ENCODE peak calls at places on chromosomes 2 and 18, in five cellular contexts. B, C, F, S and V are unnamed samples.

GRCh38 chr2:111697560-111697959 is 186.4 kb downstream of the ANAPC1 start:
- DNase-seq in B (no peak), F (no peak), C (no peak), S (no peak), V (no peak)

GRCh38 chr18:46253498-46253897 is 149.3 kb downstream of the HAUS1 start:
- DNase-seq in S (no peak), B (no peak), C (no peak), F (no peak), V (no peak)

GRCh38 chr18:75336767-75337166 is 90.7 kb downstream of the SMIM21 start:
- DNase-seq in C (no peak), S (no peak), F (no peak), B (no peak), V (no peak)

GRCh38 chr2:228157841-228158240 is 23.6 kb downstream of the SPHKAP start:
- DNase-seq in F (no peak), S (no peak), B (no peak), C (no peak), V (no peak)

GRCh38 chr18:72041313-72042032 is 502.7 kb downstream of the CBLN2 start:
- DNase-seq in S (no peak), F (no peak), B (no peak), C (no peak), V (no peak)

GRCh38 chr2:73269686-73270465 is 14.4 kb downstream of the FBXO41 start:
- DNase-seq in C (no peak), S (no peak), B (no peak), F (no peak), V (no peak)

GRCh38 chr2:61530365-61531148 is 7.6 kb downstream of the XPO1 start:
- DNase-seq in F (no peak), S (no peak), B (no peak), C (no peak), V (no peak)

GRCh38 chr2:1707771-1708351 is 36.5 kb downstream of the PXDN start:
- DNase-seq in F (no peak), C (no peak), S (no peak), B (no peak), V (peak)

GRCh38 chr2:132936261-132936660 is 266.3 kb upstream of the LYPD1 start:
- DNase-seq in B (no peak), F (no peak), S (no peak), C (no peak), V (no peak)

GRCh38 chr2:12539771-12540170 is 177.0 kb upstream of the TRIB2 start:
- DNase-seq in F (no peak), C (no peak), S (no peak), B (no peak), V (no peak)

GRCh38 chr2:22930781-22931180 is 454.2 kb upstream of the KLHL29 start:
- DNase-seq in C (no peak), B (no peak), S (no peak), F (no peak), V (no peak)

GRCh38 chr2:138356178-138356577 is 145.4 kb upstream of the SPOPL start:
- DNase-seq in B (no peak), S (no peak), F (peak), C (no peak), V (no peak)

GRCh38 chr2:88247531-88247930 is 77.4 kb downstream of the THNSL2 start:
- DNase-seq in S (no peak), C (no peak), F (no peak), B (no peak), V (no peak)

GRCh38 chr18:7945882-7946281 is 378.8 kb downstream of the PTPRM start:
- DNase-seq in S (no peak), F (peak), B (no peak), C (no peak), V (no peak)

GRCh38 chr2:190849774-190850173 is 30.8 kb upstream of the GLS start:
- DNase-seq in S (no peak), B (no peak), F (no peak), C (no peak), V (no peak)

GRCh38 chr2:111160758-111161157 is 40.0 kb downstream of the BCL2L11 start:
- DNase-seq in F (no peak), S (no peak), C (no peak), B (no peak), V (no peak)

GRCh38 chr2:99728166-99728565 is 238.3 kb upstream of the REV1 start:
- DNase-seq in B (no peak), C (no peak), S (no peak), F (no peak), V (no peak)

GRCh38 chr18:56910237-56910636 is 236.7 kb upstream of the BOD1L2 start:
- DNase-seq in F (no peak), B (no peak), C (no peak), S (no peak), V (no peak)

GRCh38 chr2:241391892-241392665 is 36.0 kb downstream of the FARP2 start:
- DNase-seq in C (no peak), S (peak), F (peak), B (no peak), V (peak)

GRCh38 chr2:9010866-9011265 is 7.4 kb upstream of the MBOAT2 start:
- DNase-seq in B (no peak), F (no peak), S (no peak), C (no peak), V (no peak)

GRCh38 chr18:57141208-57142129 is 5.4 kb upstream of the BOD1L2 start:
- DNase-seq in C (no peak), S (no peak), F (peak), B (no peak), V (no peak)

GRCh38 chr2:76256689-76257088 is 546.0 kb upstream of the GCFC2 start:
- DNase-seq in S (no peak), B (no peak), C (no peak), F (no peak), V (no peak)

GRCh38 chr2:58594762-58595161 is 353.6 kb upstream of the FANCL start:
- DNase-seq in S (no peak), B (no peak), F (no peak), C (no peak), V (no peak)

GRCh38 chr18:9700261-9700796 is 7.8 kb upstream of the RAB31 start:
- DNase-seq in B (no peak), C (no peak), F (no peak), S (no peak), V (no peak)

GRCh38 chr2:29733945-29734344 is 187.4 kb downstream of the ALK start:
- DNase-seq in B (no peak), F (no peak), C (no peak), S (no peak), V (no peak)

GRCh38 chr2:44005831-44006230 is 10.0 kb upstream of the LRPPRC start:
- DNase-seq in F (no peak), S (no peak), C (no peak), B (no peak), V (no peak)

GRCh38 chr2:8607591-8607990 is 74.3 kb upstream of the ID2 start:
- DNase-seq in F (no peak), B (no peak), C (no peak), S (no peak), V (no peak)

GRCh38 chr2:201960300-201960699 is 73.4 kb upstream of the FZD7 start:
- DNase-seq in C (no peak), S (peak), B (no peak), F (no peak), V (no peak)

GRCh38 chr2:172299741-172300140 is 127.6 kb upstream of the ITGA6 start:
- DNase-seq in C (no peak), F (no peak), S (no peak), B (no peak), V (no peak)

GRCh38 chr2:80292474-80292873 is 12.1 kb downstream of the LRRTM1 start:
- DNase-seq in B (no peak), C (no peak), S (no peak), F (no peak), V (no peak)

GRCh38 chr18:43970656-43971055 is 693.4 kb upstream of the SYT4 start:
- DNase-seq in B (no peak), F (no peak), C (no peak), S (no peak), V (no peak)

GRCh38 chr2:66888791-66889631 is 454.1 kb downstream of the MEIS1 start:
- DNase-seq in B (no peak), S (no peak), F (no peak), C (no peak), V (no peak)

GRCh38 chr18:37778417-37779165 is 213.0 kb upstream of the CELF4 start:
- DNase-seq in F (peak), C (peak), S (peak), B (no peak), V (peak)

GRCh38 chr18:9992300-9992987 is 78.6 kb downstream of the VAPA start:
- DNase-seq in S (no peak), F (no peak), C (no peak), B (no peak), V (no peak)

GRCh38 chr2:108941767-108942166 is 47.3 kb downstream of the EDAR start:
- DNase-seq in F (no peak), C (no peak), B (no peak), S (no peak), V (no peak)
- TF ChIP-seq SIN3A in F (no peak), C (no peak), B (no peak), S (no peak), V (no peak)

DNA sequence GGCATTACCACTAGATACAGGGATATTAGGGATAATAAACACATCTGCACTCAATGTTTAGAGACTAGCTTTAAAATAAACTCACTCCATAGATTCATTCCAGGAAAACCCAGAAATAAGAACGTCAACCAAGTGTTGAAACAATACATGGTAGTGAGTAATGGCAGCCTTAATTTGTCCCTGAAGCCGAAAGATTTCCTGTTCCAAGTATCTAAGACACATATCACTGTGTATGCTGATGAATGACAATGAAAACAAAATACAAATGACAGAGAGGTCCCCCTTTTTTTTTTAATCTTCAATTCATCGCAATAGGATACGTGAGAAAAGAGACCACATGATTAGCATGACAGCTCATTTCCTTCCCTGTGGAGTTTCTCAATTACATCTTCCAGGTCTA is 160.4 kb upstream of the STK17B start:
- DNase-seq in S (no peak), F (no peak), C (no peak), B (no peak), V (no peak)
- TF ChIP-seq GABPA in S (no peak), F (no peak), C (no peak), B (no peak), V (no peak)

GRCh38 chr2:239216614-239217273 is 184.1 kb downstream of the HDAC4 start:
- DNase-seq in C (no peak), F (no peak), S (no peak), B (no peak), V (no peak)
- TF ChIP-seq SIN3A in C (no peak), F (no peak), S (no peak), B (no peak), V (no peak)

DNA sequence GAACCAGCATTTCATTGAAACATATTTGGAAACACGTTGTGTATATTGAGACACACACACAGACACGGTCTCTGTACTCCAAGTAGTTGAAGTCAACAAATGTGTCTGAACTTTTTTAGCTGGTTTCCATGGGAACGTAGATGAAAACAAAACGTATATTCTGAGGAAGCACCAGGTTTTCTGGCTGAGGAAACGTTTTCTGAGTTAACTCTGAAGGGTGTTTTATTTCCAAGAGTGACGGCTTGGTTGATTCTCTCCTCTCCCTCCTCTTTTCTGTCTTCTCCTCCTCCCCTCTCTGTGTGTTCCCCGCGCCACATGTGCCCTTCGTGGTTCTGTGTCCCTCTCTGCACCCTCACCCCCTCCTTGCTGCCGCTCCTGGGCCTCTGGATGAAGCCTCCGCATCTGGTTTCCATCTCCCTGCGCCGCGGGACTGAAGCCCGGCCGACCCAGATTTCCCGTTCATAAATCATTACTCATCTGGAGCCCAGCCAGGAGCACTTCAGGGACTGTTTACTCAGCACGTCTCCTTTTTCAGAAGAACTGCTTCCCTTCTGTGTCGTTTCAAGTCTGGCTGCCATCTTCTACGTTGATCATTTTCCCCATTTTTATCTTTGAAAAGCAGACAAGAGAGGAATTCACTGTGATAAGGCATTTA is 122.7 kb downstream of the COL6A3 start:
- DNase-seq in C (no peak), B (no peak), S (no peak), F (peak), V (peak)
- TF ChIP-seq GABPA in C (no peak), B (no peak), S (no peak), F (no peak), V (no peak)

GRCh38 chr2:164243315-164243714 is 378.0 kb downstream of the GRB14 start:
- DNase-seq in B (no peak), S (no peak), F (no peak), C (no peak), V (no peak)
- TF ChIP-seq SIN3A in B (no peak), S (no peak), F (no peak), C (no peak), V (no peak)